ENCODE peak calls at places on chromosomes 3 and 15, in seven cellular contexts. Q is HS-5, S is OCI-LY7, C is progenitor cell of endocrine pancreas, V is cardiac muscle cell, X is ELR, N is D341Med. Y is an unnamed sample.

GRCh38 chr3:175476489-175476888 is 617.4 kb downstream of the NAALADL2 start:
- DNase-seq in Q (no peak), S (no peak), C (no peak), V (no peak), X (no peak), N (no peak), Y (no peak)

GRCh38 chr3:94071713-94072284 is 8.9 kb downstream of the NSUN3 start:
- DNase-seq in Q (no peak), S (peak; percentile 39), C (no peak), V (no peak), X (no peak), N (no peak), Y (no peak)

GRCh38 chr3:106206165-106206564 is 337.4 kb upstream of the CBLB start:
- DNase-seq in Q (no peak), S (peak; percentile 54), C (no peak), V (peak; percentile 33), X (peak; percentile 30), N (no peak), Y (no peak)

GRCh38 chr15:70192490-70192889 is 94.8 kb upstream of the TLE3 start:
- DNase-seq in Q (no peak), S (no peak), C (no peak), V (no peak), X (no peak), N (no peak), Y (peak; percentile 57)

GRCh38 chr3:194575484-194576210 is 57.6 kb downstream of the TMEM44 start:
- DNase-seq in Q (no peak), S (no peak), C (no peak), V (peak; percentile 98), X (peak; percentile 68), N (no peak), Y (no peak)

GRCh38 chr3:42149537-42150426 is 58.6 kb downstream of the TRAK1 start:
- DNase-seq in Q (no peak), S (no peak), C (no peak), V (no peak), X (no peak), N (no peak), Y (no peak)

GRCh38 chr3:7917443-7918151 is 584.0 kb upstream of the LMCD1 start:
- DNase-seq in Q (no peak), S (no peak), C (no peak), V (no peak), X (no peak), N (no peak), Y (no peak)

GRCh38 chr3:159239054-159239453 is 437.2 kb downstream of the MFSD1 start:
- DNase-seq in Q (no peak), S (no peak), C (no peak), V (no peak), X (peak; percentile 32), N (no peak), Y (no peak)

GRCh38 chr15:29312387-29312786 is 42.8 kb upstream of the NSMCE3 start:
- DNase-seq in Q (peak; percentile 65), S (no peak), C (no peak), V (peak; percentile 76), X (peak; percentile 48), N (no peak), Y (no peak)

GRCh38 chr15:90930861-90931629 is 1.3 kb downstream of the HDDC3 start:
- DNase-seq in Q (no peak), S (peak; percentile 33), C (no peak), V (no peak), X (peak; percentile 18), N (no peak), Y (no peak)

GRCh38 chr3:41102053-41102556 is 97.2 kb upstream of the CTNNB1 start:
- DNase-seq in Q (peak; percentile 19), S (no peak), C (no peak), V (no peak), X (peak; percentile 61), N (no peak), Y (peak; percentile 99)

GRCh38 chr3:151316267-151316991 is at the start of gene GPR87:
- DNase-seq in Q (no peak), S (no peak), C (no peak), V (no peak), X (peak; percentile 80), N (no peak), Y (peak; percentile 84)

GRCh38 chr3:169387751-169388696 is 275.5 kb downstream of the MECOM start:
- DNase-seq in Q (no peak), S (no peak), C (no peak), V (peak; percentile 78), X (no peak), N (no peak), Y (no peak)

GRCh38 chr3:34065901-34066300 is 267.5 kb downstream of the PDCD6IP start:
- DNase-seq in Q (no peak), S (no peak), C (no peak), V (no peak), X (no peak), N (no peak), Y (no peak)

GRCh38 chr3:50119786-50120185 is 31.1 kb downstream of the RBM5 start:
- DNase-seq in Q (no peak), S (no peak), C (no peak), V (no peak), X (no peak), N (no peak), Y (no peak)

Y was measured in trophoblast cell.